ENCODE peak calls at places on chromosomes 16 and 17, in ten cellular contexts. T is nephron progenitor cell; P is posterior vena cava; X is A549; H is stimulated activated CD4-positive, alpha-beta T cell treated with anti-CD3 and anti-CD28 coated beads, Interleukin-1b, Interleukin-23, amount 100 ng/mL, for 1 hour; L is NCI-H510A treated with DMSO at 0.1 percent for 48 hours; K is NCI-H1105; Y is NT2/D1; Q is D341Med; G is activated naive CD4-positive, alpha-beta T cell. N is an unnamed sample.

GRCh38 chr16:86667035-86667434 is 88.7 kb downstream of the FOXL1 start:
- DNase-seq in Q (no peak), K (no peak), H (no peak), G (no peak), X (no peak), L (no peak), T (no peak), P (peak), Y (no peak), N (no peak)

GRCh38 chr17:8473451-8474192 is 37.9 kb downstream of the NDEL1 start:
- DNase-seq in L (no peak), G (no peak), Y (no peak), K (no peak), X (no peak), T (peak), P (no peak), H (no peak), Q (no peak), N (no peak)

GRCh38 chr17:82753201-82753464 is 1.3 kb downstream of the TBCD start:
- DNase-seq in X (no peak), P (no peak), T (no peak), Y (no peak), K (no peak), L (no peak), Q (no peak), G (no peak), H (no peak), N (no peak)

GRCh38 chr16:23420011-23420410 is 33.0 kb downstream of the COG7 start:
- DNase-seq in K (no peak), Q (no peak), L (no peak), H (no peak), Y (no peak), P (no peak), G (no peak), T (no peak), X (no peak), N (no peak)

GRCh38 chr17:30345527-30346075 is 11.7 kb upstream of the TMIGD1 start:
- DNase-seq in P (no peak), L (no peak), T (no peak), H (no peak), G (no peak), Q (no peak), K (no peak), Y (no peak), X (no peak), N (no peak)

GRCh38 chr17:65677932-65678331 is 116.5 kb upstream of the AXIN2 start:
- DNase-seq in Q (no peak), H (no peak), T (no peak), G (no peak), P (no peak), L (no peak), Y (no peak), X (no peak), K (no peak), N (no peak)

GRCh38 chr17:63996430-63997182 is 1.5 kb upstream of the PRR29 start:
- DNase-seq in T (no peak), P (peak), Y (no peak), K (no peak), X (no peak), Q (peak), H (no peak), L (no peak), G (no peak), N (no peak)

GRCh38 chr17:61619493-61619892 is 28.5 kb upstream of the NACA2 start:
- DNase-seq in Q (no peak), T (no peak), K (no peak), P (no peak), H (no peak), G (no peak), Y (no peak), X (no peak), L (no peak), N (no peak)

GRCh38 chr17:67779098-67779672 is 46.1 kb upstream of the BPTF start:
- DNase-seq in T (peak), Y (no peak), X (peak), Q (peak), H (no peak), G (no peak), K (no peak), L (no peak), P (no peak), N (no peak)

GRCh38 chr17:35094902-35095301 is 24.8 kb downstream of the RAD51D start:
- DNase-seq in Y (no peak), X (no peak), G (no peak), K (no peak), L (no peak), Q (no peak), T (no peak), H (no peak), P (no peak), N (no peak)

GRCh38 chr16:8644513-8645140 is 23.1 kb downstream of the METTL22 start:
- DNase-seq in L (no peak), K (no peak), H (no peak), Y (no peak), P (peak), X (no peak), Q (no peak), T (no peak), G (peak), N (no peak)

GRCh38 chr16:7397901-7398300 is 65.3 kb downstream of the RBFOX1 start:
- DNase-seq in Y (no peak), T (no peak), H (no peak), G (no peak), P (no peak), X (no peak), K (no peak), Q (no peak), L (no peak), N (no peak)

GRCh38 chr17:1989135-1989534 is 36.0 kb downstream of the RTN4RL1 start:
- DNase-seq in Y (no peak), H (no peak), T (no peak), Q (no peak), P (no peak), X (peak), G (no peak), K (no peak), L (no peak), N (no peak)

GRCh38 chr17:63698886-63699637 is 863 bp downstream of the LIMD2 start:
- DNase-seq in L (peak), G (peak), X (no peak), T (no peak), Y (no peak), Q (peak), P (peak), K (no peak), H (peak), N (no peak)

GRCh38 chr16:81551821-81552304 is 107.3 kb downstream of the CMIP start:
- DNase-seq in K (no peak), X (no peak), Y (no peak), T (no peak), L (no peak), P (peak), Q (no peak), H (no peak), G (no peak), N (no peak)

GRCh38 chr17:70080541-70081347 is 5.7 kb downstream of the KCNJ16 start:
- DNase-seq in X (no peak), G (no peak), H (no peak), Y (no peak), K (no peak), Q (no peak), P (no peak), L (no peak), T (no peak), N (no peak)

GRCh38 chr17:47620503-47621245 is 29.0 kb upstream of the KPNB1 start:
- DNase-seq in Y (no peak), T (no peak), G (no peak), H (no peak), L (peak), Q (no peak), K (no peak), X (no peak), P (no peak), N (no peak)

GRCh38 chr16:83305092-83305491 is 502.7 kb upstream of the HSBP1 start:
- DNase-seq in H (no peak), G (no peak), P (no peak), X (no peak), Y (no peak), K (no peak), Q (no peak), T (no peak), L (no peak), N (no peak)

GRCh38 chr17:34568953-34569352 is 10.4 kb upstream of the TMEM132E start:
- DNase-seq in Y (no peak), X (no peak), P (no peak), T (no peak), L (no peak), G (no peak), H (no peak), Q (no peak), K (no peak), N (no peak)

GRCh38 chr16:84308120-84308519 is 13.4 kb downstream of the WFDC1 start:
- DNase-seq in Q (peak), K (no peak), P (no peak), X (peak), L (peak), G (no peak), T (peak), H (no peak), Y (peak), N (no peak)

GRCh38 chr16:31833047-31833446 is 40.6 kb upstream of the ZNF267 start:
- DNase-seq in Q (no peak), L (no peak), X (no peak), T (no peak), K (no peak), H (no peak), Y (no peak), G (no peak), P (no peak), N (no peak)

GRCh38 chr16:30838876-30839471 is 52.0 kb upstream of the ZNF629 start:
- DNase-seq in H (no peak), Q (no peak), K (no peak), P (no peak), X (no peak), L (no peak), G (no peak), T (no peak), Y (no peak), N (no peak)

GRCh38 chr16:20901068-20901440 is 483 bp downstream of the LYRM1 start:
- DNase-seq in Q (no peak), K (no peak), P (no peak), X (no peak), Y (peak), L (peak), T (no peak), H (no peak), G (no peak), N (no peak)

GRCh38 chr17:45382226-45382625 is 50.4 kb downstream of the ARHGAP27 start:
- DNase-seq in Y (no peak), T (no peak), Q (no peak), G (no peak), X (no peak), L (no peak), P (no peak), H (no peak), K (no peak), N (no peak)

GRCh38 chr17:56912105-56912999 is 1.5 kb downstream of the TRIM25 start:
- DNase-seq in H (no peak), G (no peak), Q (no peak), K (no peak), Y (no peak), P (no peak), L (no peak), T (no peak), X (no peak), N (no peak)

GRCh38 chr17:37770631-37771518 is 26.0 kb upstream of the HNF1B start:
- DNase-seq in Q (peak), X (peak), T (peak), Y (peak), K (peak), G (no peak), L (peak), P (no peak), H (no peak), N (peak)

GRCh38 chr16:72609933-72610332 is 438.0 kb upstream of the PMFBP1 start:
- DNase-seq in X (no peak), T (no peak), G (no peak), P (no peak), L (no peak), H (no peak), K (no peak), Q (no peak), Y (no peak), N (no peak)

GRCh38 chr17:40820228-40820838 is 2.1 kb downstream of the KRT10 start:
- DNase-seq in X (no peak), P (no peak), Y (no peak), G (no peak), H (no peak), T (no peak), K (no peak), Q (no peak), L (no peak), N (no peak)

GRCh38 chr16:11547517-11547916 is 39.2 kb downstream of the LITAF start:
- DNase-seq in T (no peak), X (no peak), H (no peak), K (no peak), P (no peak), L (no peak), G (no peak), Y (no peak), Q (no peak), N (no peak)

GRCh38 chr16:28554634-28555423 is 1.1 kb downstream of the SGF29 start:
- DNase-seq in K (no peak), L (no peak), Q (no peak), X (no peak), Y (no peak), G (no peak), H (no peak), T (no peak), P (no peak), N (no peak)

GRCh38 chr16:86833136-86833535 is 254.8 kb downstream of the FOXL1 start:
- DNase-seq in P (peak), Y (no peak), K (no peak), Q (no peak), H (no peak), T (no peak), L (no peak), G (no peak), X (no peak), N (no peak)

GRCh38 chr17:41928693-41929251 is 1.6 kb upstream of the ODAD4 start:
- DNase-seq in Y (no peak), H (no peak), X (no peak), Q (no peak), G (no peak), P (no peak), T (no peak), L (no peak), K (no peak), N (no peak)